ENCODE peak calls at places on chromosomes 1 and 21, in six cellular contexts. One of them, this sample, is unnamed.

GRCh38 chr1:36359911-36360310 is 25.8 kb downstream of the STK40 start:
- DNase-seq in HepG2: no peak
- DNase-seq in A549: no peak
- DNase-seq in endothelial cell of umbilical vein: no peak
- DNase-seq in K562: no peak
- DNase-seq in GM12878: no peak
- DNase-seq in this sample: no peak

GRCh38 chr21:33975548-33976081 is 60.0 kb upstream of the ATP5PO start:
- DNase-seq in HepG2: no peak
- DNase-seq in A549: no peak
- DNase-seq in endothelial cell of umbilical vein: no peak
- DNase-seq in K562: peak
- DNase-seq in GM12878: peak
- DNase-seq in this sample: peak

GRCh38 chr1:9685833-9686232 is 34.3 kb downstream of the PIK3CD start:
- DNase-seq in HepG2: no peak
- DNase-seq in A549: no peak
- DNase-seq in endothelial cell of umbilical vein: no peak
- DNase-seq in K562: no peak
- DNase-seq in GM12878: no peak
- DNase-seq in this sample: no peak

GRCh38 chr1:29828526-29829447 is 592.5 kb downstream of the PTPRU start:
- DNase-seq in HepG2: no peak
- DNase-seq in A549: no peak
- DNase-seq in endothelial cell of umbilical vein: no peak
- DNase-seq in K562: no peak
- DNase-seq in GM12878: no peak
- DNase-seq in this sample: no peak

GRCh38 chr1:25692560-25692959 is 76.0 kb downstream of the MAN1C1 start:
- DNase-seq in HepG2: no peak
- DNase-seq in A549: peak
- DNase-seq in endothelial cell of umbilical vein: no peak
- DNase-seq in K562: peak
- DNase-seq in GM12878: no peak
- DNase-seq in this sample: peak

GRCh38 chr21:17848228-17848627 is 29.1 kb upstream of the C21orf91 start:
- DNase-seq in HepG2: no peak
- DNase-seq in A549: no peak
- DNase-seq in endothelial cell of umbilical vein: no peak
- DNase-seq in K562: no peak
- DNase-seq in GM12878: peak
- DNase-seq in this sample: no peak

GRCh38 chr21:46374761-46375389 is 50.9 kb downstream of the PCNT start:
- DNase-seq in HepG2: no peak
- DNase-seq in A549: no peak
- DNase-seq in endothelial cell of umbilical vein: no peak
- DNase-seq in K562: no peak
- DNase-seq in GM12878: no peak
- DNase-seq in this sample: no peak

GRCh38 chr1:147821883-147822282 is 61.5 kb upstream of the GJA5 start:
- DNase-seq in HepG2: no peak
- DNase-seq in A549: no peak
- DNase-seq in endothelial cell of umbilical vein: peak
- DNase-seq in K562: no peak
- DNase-seq in GM12878: no peak
- DNase-seq in this sample: no peak

GRCh38 chr1:183840140-183840539 is 35.2 kb downstream of the RGL1 start:
- DNase-seq in HepG2: no peak
- DNase-seq in A549: no peak
- DNase-seq in endothelial cell of umbilical vein: peak
- DNase-seq in K562: no peak
- DNase-seq in GM12878: no peak
- DNase-seq in this sample: no peak

GRCh38 chr1:64163972-64164371 is 39.5 kb upstream of the UBE2U start:
- DNase-seq in HepG2: no peak
- DNase-seq in A549: peak
- DNase-seq in endothelial cell of umbilical vein: peak
- DNase-seq in K562: no peak
- DNase-seq in GM12878: no peak
- DNase-seq in this sample: no peak

GRCh38 chr1:207866471-207867135 is 44.3 kb downstream of the CD34 start:
- DNase-seq in HepG2: no peak
- DNase-seq in A549: no peak
- DNase-seq in endothelial cell of umbilical vein: no peak
- DNase-seq in K562: no peak
- DNase-seq in GM12878: no peak
- DNase-seq in this sample: peak

GRCh38 chr1:119249283-119249682 is 108.8 kb upstream of the WARS2 start:
- DNase-seq in HepG2: no peak
- DNase-seq in A549: no peak
- DNase-seq in endothelial cell of umbilical vein: no peak
- DNase-seq in K562: no peak
- DNase-seq in GM12878: no peak
- DNase-seq in this sample: no peak

GRCh38 chr1:165290143-165290542 is 66.4 kb downstream of the LMX1A start:
- DNase-seq in HepG2: no peak
- DNase-seq in A549: no peak
- DNase-seq in endothelial cell of umbilical vein: no peak
- DNase-seq in K562: no peak
- DNase-seq in GM12878: no peak
- DNase-seq in this sample: peak

GRCh38 chr1:227213426-227213825 is 104.9 kb downstream of the CDC42BPA start:
- DNase-seq in HepG2: no peak
- DNase-seq in A549: no peak
- DNase-seq in endothelial cell of umbilical vein: peak
- DNase-seq in K562: no peak
- DNase-seq in GM12878: no peak
- DNase-seq in this sample: no peak

GRCh38 chr1:39623053-39623452 is 16.4 kb downstream of the HEYL start:
- DNase-seq in HepG2: no peak
- DNase-seq in A549: no peak
- DNase-seq in endothelial cell of umbilical vein: no peak
- DNase-seq in K562: no peak
- DNase-seq in GM12878: no peak
- DNase-seq in this sample: no peak

GRCh38 chr1:161706116-161706482 is 930 bp upstream of the FCRLA start:
- DNase-seq in HepG2: no peak
- DNase-seq in A549: no peak
- DNase-seq in endothelial cell of umbilical vein: no peak
- DNase-seq in K562: no peak
- DNase-seq in GM12878: no peak
- DNase-seq in this sample: no peak

GRCh38 chr21:39006653-39007417 is 176.4 kb downstream of the PSMG1 start:
- DNase-seq in HepG2: no peak
- DNase-seq in A549: no peak
- DNase-seq in endothelial cell of umbilical vein: peak
- DNase-seq in K562: no peak
- DNase-seq in GM12878: no peak
- DNase-seq in this sample: peak

GRCh38 chr1:12001249-12001917 is 17.9 kb upstream of the MIIP start:
- DNase-seq in HepG2: peak
- DNase-seq in A549: no peak
- DNase-seq in endothelial cell of umbilical vein: no peak
- DNase-seq in K562: no peak
- DNase-seq in GM12878: no peak
- DNase-seq in this sample: peak

GRCh38 chr21:36104306-36105300 is 30.3 kb upstream of the CBR3 start:
- DNase-seq in HepG2: no peak
- DNase-seq in A549: no peak
- DNase-seq in endothelial cell of umbilical vein: peak
- DNase-seq in K562: peak
- DNase-seq in GM12878: no peak
- DNase-seq in this sample: no peak

GRCh38 chr1:222370911-222371717 is 176.8 kb downstream of the HHIPL2 start:
- DNase-seq in HepG2: no peak
- DNase-seq in A549: no peak
- DNase-seq in endothelial cell of umbilical vein: no peak
- DNase-seq in K562: no peak
- DNase-seq in GM12878: no peak
- DNase-seq in this sample: no peak

GRCh38 chr1:59375321-59376220 is 78.7 kb downstream of the FGGY start:
- DNase-seq in HepG2: no peak
- DNase-seq in A549: no peak
- DNase-seq in endothelial cell of umbilical vein: no peak
- DNase-seq in K562: no peak
- DNase-seq in GM12878: no peak
- DNase-seq in this sample: no peak

GRCh38 chr1:183019126-183019740 is 4.0 kb upstream of the LAMC1 start:
- DNase-seq in HepG2: peak
- DNase-seq in A549: no peak
- DNase-seq in endothelial cell of umbilical vein: peak
- DNase-seq in K562: no peak
- DNase-seq in GM12878: no peak
- DNase-seq in this sample: no peak

GRCh38 chr1:42157667-42158066 is 4.5 kb downstream of the GUCA2B start:
- DNase-seq in HepG2: peak
- DNase-seq in A549: no peak
- DNase-seq in endothelial cell of umbilical vein: no peak
- DNase-seq in K562: no peak
- DNase-seq in GM12878: no peak
- DNase-seq in this sample: peak

GRCh38 chr21:37792046-37792445 is 124.2 kb downstream of the KCNJ6 start:
- DNase-seq in HepG2: no peak
- DNase-seq in A549: no peak
- DNase-seq in endothelial cell of umbilical vein: no peak
- DNase-seq in K562: no peak
- DNase-seq in GM12878: no peak
- DNase-seq in this sample: no peak

GRCh38 chr1:2230781-2231666 is 2.9 kb downstream of the SKI start:
- DNase-seq in HepG2: no peak
- DNase-seq in A549: no peak
- DNase-seq in endothelial cell of umbilical vein: peak
- DNase-seq in K562: peak
- DNase-seq in GM12878: no peak
- DNase-seq in this sample: no peak

GRCh38 chr1:76901158-76901767 is 34.0 kb downstream of the ST6GALNAC5 start:
- DNase-seq in HepG2: peak
- DNase-seq in A549: peak
- DNase-seq in endothelial cell of umbilical vein: peak
- DNase-seq in K562: peak
- DNase-seq in GM12878: peak
- DNase-seq in this sample: peak

GRCh38 chr1:110213143-110213540 is 3.0 kb downstream of the KCNC4 start:
- DNase-seq in HepG2: no peak
- DNase-seq in A549: no peak
- DNase-seq in endothelial cell of umbilical vein: no peak
- DNase-seq in K562: no peak
- DNase-seq in GM12878: no peak
- DNase-seq in this sample: no peak

DNA sequence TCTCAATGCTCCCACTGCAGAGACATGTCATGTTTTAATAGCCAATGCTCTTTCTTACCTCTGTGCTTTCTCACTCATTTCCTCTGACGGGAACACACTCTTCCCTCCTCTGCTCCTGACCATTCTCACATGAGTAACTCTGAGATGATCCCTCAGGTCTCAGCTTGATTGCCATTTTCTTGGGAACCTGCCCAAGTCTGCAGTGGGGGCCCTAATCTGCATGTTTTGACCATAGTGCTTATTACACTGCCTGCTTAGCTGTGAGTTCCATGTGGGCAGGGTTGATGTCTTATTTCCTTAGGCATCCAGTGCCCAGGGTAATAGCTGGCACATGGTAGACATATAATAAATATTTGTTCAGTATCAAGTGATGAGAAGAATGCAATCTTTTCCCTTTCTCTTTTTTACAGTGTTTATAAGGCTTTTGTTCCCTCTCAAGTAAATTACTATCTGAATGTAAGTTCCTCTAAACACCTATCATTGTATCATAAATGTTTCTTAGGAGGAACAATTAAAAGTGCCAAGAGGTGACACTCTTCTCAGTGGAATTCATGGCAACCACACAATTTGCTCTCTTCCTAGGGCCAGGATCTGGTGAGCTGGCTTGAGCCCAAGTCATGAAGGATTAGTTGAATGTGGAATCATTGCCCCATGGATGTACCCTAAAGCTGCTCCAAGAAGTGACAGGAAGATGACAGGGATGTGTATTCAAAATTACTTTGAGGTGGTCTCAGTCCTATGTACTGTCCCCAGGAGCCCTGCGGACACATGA is 485.4 kb upstream of the USP24 start:
- DNase-seq in HepG2: no peak
- DNase-seq in A549: no peak
- DNase-seq in endothelial cell of umbilical vein: no peak
- DNase-seq in K562: no peak
- DNase-seq in GM12878: no peak
- DNase-seq in this sample: no peak
- TF ChIP-seq MAX in HepG2: no peak
- TF ChIP-seq MAX in A549: no peak
- TF ChIP-seq MAX in endothelial cell of umbilical vein: no peak
- TF ChIP-seq MAX in K562: no peak
- TF ChIP-seq MAX in GM12878: no peak
- TF ChIP-seq MAX in this sample: no peak

GRCh38 chr1:43465694-43466152 is 12.0 kb upstream of the HYI start:
- DNase-seq in HepG2: peak
- DNase-seq in A549: no peak
- DNase-seq in endothelial cell of umbilical vein: no peak
- DNase-seq in K562: peak
- DNase-seq in GM12878: no peak
- DNase-seq in this sample: no peak
- TF ChIP-seq MYC in HepG2: no peak
- TF ChIP-seq MYC in A549: no peak
- TF ChIP-seq MYC in endothelial cell of umbilical vein: no peak
- TF ChIP-seq MYC in K562: no peak
- TF ChIP-seq MYC in GM12878: no peak
- TF ChIP-seq MYC in this sample: no peak

DNA sequence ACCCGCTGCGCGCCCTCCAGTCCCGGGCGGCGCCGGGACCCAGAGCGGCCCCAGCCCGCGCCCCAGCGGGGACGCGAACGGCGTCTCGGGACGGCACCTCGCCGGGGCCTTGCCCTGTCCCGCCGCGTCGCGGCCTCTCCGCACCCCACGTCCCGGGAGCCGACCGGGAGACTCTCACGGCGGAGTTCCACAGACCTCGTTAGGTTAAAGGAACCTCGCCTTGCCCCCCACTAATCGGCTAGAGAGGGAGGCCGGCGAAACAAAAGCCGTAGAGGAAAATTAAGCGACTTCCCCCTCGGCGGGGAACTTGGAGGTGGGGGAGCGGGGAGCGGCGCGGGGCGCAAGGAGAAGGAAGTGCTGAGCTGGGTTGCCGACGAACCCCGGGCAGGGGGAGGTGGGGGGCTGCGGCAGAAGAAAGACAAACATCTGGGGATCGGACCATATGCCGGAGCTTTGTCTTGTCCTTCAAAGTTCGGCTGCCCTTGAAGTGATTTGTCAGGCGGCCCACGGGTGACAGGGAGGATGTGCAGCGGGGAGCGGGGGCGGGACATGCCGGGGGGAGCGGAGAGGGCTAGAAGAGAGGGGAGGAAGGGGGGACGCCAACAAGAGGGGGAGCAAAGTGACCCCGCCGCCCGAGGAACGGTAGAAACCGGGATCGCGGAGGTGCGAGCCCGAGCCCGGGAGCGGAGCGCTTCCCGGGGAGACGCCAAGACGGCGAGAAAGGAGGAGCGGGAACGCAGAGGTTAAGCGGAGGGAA is 120.0 kb upstream of the RRP15 start:
- DNase-seq in HepG2: no peak
- DNase-seq in A549: peak
- DNase-seq in endothelial cell of umbilical vein: peak
- DNase-seq in K562: no peak
- DNase-seq in GM12878: no peak
- DNase-seq in this sample: no peak
- H3K4me3 ChIP-seq in HepG2: peak
- H3K4me3 ChIP-seq in A549: peak
- H3K4me3 ChIP-seq in endothelial cell of umbilical vein: peak
- H3K4me3 ChIP-seq in K562: no peak
- H3K4me3 ChIP-seq in GM12878: peak
- H3K4me3 ChIP-seq in this sample: no peak

GRCh38 chr1:21350132-21350885 is 60.0 kb upstream of the ECE1 start:
- DNase-seq in HepG2: no peak
- DNase-seq in A549: no peak
- DNase-seq in endothelial cell of umbilical vein: no peak
- DNase-seq in K562: no peak
- DNase-seq in GM12878: no peak
- DNase-seq in this sample: no peak
- TF ChIP-seq MAX in HepG2: no peak
- TF ChIP-seq MAX in A549: no peak
- TF ChIP-seq MAX in endothelial cell of umbilical vein: no peak
- TF ChIP-seq MAX in K562: no peak
- TF ChIP-seq MAX in GM12878: no peak
- TF ChIP-seq MAX in this sample: no peak

This sample was measured in NB4.